ENCODE peak calls at places on chromosome X, in four cellular contexts. M is H9; E is prostate gland; N is CD4-positive, alpha-beta T cell. L is an unnamed sample.

GRCh38 chrX:65926095-65927019 is 113.5 kb downstream of the VSIG4 start:
- DNase-seq in M (no peak), E (no peak), N (peak; percentile 20), L (no peak)

GRCh38 chrX:101191217-101191750 is 28.3 kb upstream of the DRP2 start:
- DNase-seq in N (no peak), E (no peak), M (peak; percentile 63), L (peak; percentile 33)

GRCh38 chrX:87299563-87300160 is 217.9 kb upstream of the KLHL4 start:
- DNase-seq in E (no peak), N (no peak), M (no peak), L (peak; percentile 3)

GRCh38 chrX:119541188-119541587 is 24.0 kb downstream of the STEEP1 start:
- DNase-seq in M (peak; percentile 54), N (no peak), E (no peak), L (no peak)

GRCh38 chrX:39427492-39428289 is 626.4 kb downstream of the MID1IP1 start:
- DNase-seq in E (no peak), M (no peak), N (peak; percentile 26), L (no peak)

GRCh38 chrX:8194216-8194615 is 23.1 kb upstream of the VCX2 start:
- DNase-seq in M (no peak), E (no peak), N (no peak), L (no peak)

GRCh38 chrX:45508459-45508858 is 307.8 kb upstream of the DIPK2B start:
- DNase-seq in M (no peak), N (no peak), E (no peak), L (no peak)

GRCh38 chrX:70998402-70999027 is 67.6 kb upstream of the SLC7A3 start:
- DNase-seq in M (peak; percentile 40), N (no peak), E (peak; percentile 62), L (peak; percentile 27)

GRCh38 chrX:134936542-134936941 is 54.2 kb upstream of the SMIM10 start:
- DNase-seq in N (no peak), M (no peak), E (no peak), L (no peak)

GRCh38 chrX:152138388-152138784 is at the start of gene MAGEA10:
- DNase-seq in E (no peak), N (no peak), M (no peak), L (no peak)

GRCh38 chrX:63387411-63387810 is 36.3 kb upstream of the SPIN4 start:
- DNase-seq in E (no peak), M (no peak), N (no peak), L (no peak)

GRCh38 chrX:57643698-57644097 is 36.4 kb downstream of the NLRP2B start:
- DNase-seq in N (no peak), M (no peak), E (no peak), L (no peak)

GRCh38 chrX:12548746-12549145 is 242.5 kb upstream of the PRPS2 start:
- DNase-seq in E (no peak), M (peak; percentile 29), N (no peak), L (peak; percentile 62)

GRCh38 chrX:40094041-40094899 is 3.5 kb downstream of the BCOR start:
- DNase-seq in N (no peak), E (peak; percentile 46), M (peak; percentile 70), L (peak; percentile 66)

GRCh38 chrX:16444353-16444752 is 205.6 kb upstream of the S100G start:
- DNase-seq in E (no peak), N (no peak), M (no peak), L (peak; percentile 30)

GRCh38 chrX:10902001-10902400 is 209.1 kb upstream of the HCCS start:
- DNase-seq in N (no peak), M (no peak), E (no peak), L (no peak)

GRCh38 chrX:140180585-140180984 is 215.3 kb upstream of the CXorf66 start:
- DNase-seq in E (no peak), N (no peak), M (no peak), L (no peak)

GRCh38 chrX:46920235-46920634 is 8.0 kb downstream of the JADE3 start:
- DNase-seq in M (no peak), E (no peak), N (no peak), L (no peak)

GRCh38 chrX:41824551-41824950 is 98.8 kb downstream of the CASK start:
- DNase-seq in E (no peak), N (no peak), M (no peak), L (no peak)

GRCh38 chrX:68432648-68433047 is 647 bp downstream of the OPHN1 start:
- DNase-seq in M (no peak), N (no peak), E (no peak), L (no peak)

GRCh38 chrX:96424007-96424406 is 260.6 kb upstream of the DIAPH2 start:
- DNase-seq in M (no peak), N (no peak), E (no peak), L (no peak)

GRCh38 chrX:9207142-9207541 is 173.2 kb upstream of the FAM9B start:
- DNase-seq in E (no peak), M (no peak), N (no peak), L (peak; percentile 16)

GRCh38 chrX:23435575-23435974 is 100.9 kb downstream of the PTCHD1 start:
- DNase-seq in N (no peak), M (no peak), E (no peak), L (no peak)

GRCh38 chrX:71994601-71995000 is 84.0 kb downstream of the NHSL2 start:
- DNase-seq in M (no peak), N (no peak), E (no peak), L (no peak)

GRCh38 chrX:151396042-151396826 is 772 bp upstream of the VMA21 start:
- DNase-seq in E (no peak), M (no peak), N (no peak), L (no peak)

GRCh38 chrX:147565239-147565638 is 346.5 kb upstream of the FMR1 start:
- DNase-seq in N (no peak), M (no peak), E (no peak), L (no peak)

GRCh38 chrX:22520128-22520828 is 247.6 kb downstream of the CBLL2 start:
- DNase-seq in N (no peak), E (no peak), M (no peak), L (no peak)

GRCh38 chrX:133645977-133646750 is 230.9 kb upstream of the GPC4 start:
- DNase-seq in N (no peak), M (no peak), E (no peak), L (no peak)

GRCh38 chrX:137852502-137852901 is 286.6 kb downstream of the ZIC3 start:
- DNase-seq in M (no peak), E (no peak), N (no peak), L (no peak)

GRCh38 chrX:118520858-118521206 is 25.2 kb downstream of the DOCK11 start:
- DNase-seq in M (no peak), E (no peak), N (no peak), L (no peak)

GRCh38 chrX:16457239-16457638 is 192.7 kb upstream of the S100G start:
- DNase-seq in N (no peak), E (no peak), M (no peak), L (no peak)

GRCh38 chrX:63506320-63506719 is 155.2 kb upstream of the SPIN4 start:
- DNase-seq in M (no peak), N (no peak), E (no peak), L (no peak)

GRCh38 chrX:139192386-139192961 is 338.1 kb upstream of the F9 start:
- DNase-seq in N (no peak), E (no peak), M (no peak), L (no peak)

DNA sequence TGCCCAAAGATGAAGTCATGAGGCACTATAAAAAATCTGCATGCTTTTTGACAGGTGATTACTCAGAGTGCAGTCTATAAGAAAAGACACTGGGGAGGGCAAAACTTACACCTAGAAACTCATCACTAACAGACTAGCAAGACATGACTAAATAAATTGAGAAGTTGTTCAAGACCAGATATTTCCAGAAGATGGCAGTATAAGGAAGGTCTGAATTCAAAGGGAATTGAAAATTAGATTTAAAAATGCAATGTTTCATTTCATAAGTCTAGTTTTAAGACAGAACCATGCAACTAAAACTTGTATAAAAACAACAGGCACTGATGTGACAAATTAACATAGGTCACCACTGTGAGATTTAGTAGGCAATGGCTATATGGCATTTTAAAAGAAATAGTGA is 232.5 kb upstream of the POF1B start:
- DNase-seq in M (no peak), N (no peak), E (no peak), L (no peak)
- TF ChIP-seq CTCF in M (peak; percentile 60), N (no peak), E (no peak), L (peak; percentile 26)

DNA sequence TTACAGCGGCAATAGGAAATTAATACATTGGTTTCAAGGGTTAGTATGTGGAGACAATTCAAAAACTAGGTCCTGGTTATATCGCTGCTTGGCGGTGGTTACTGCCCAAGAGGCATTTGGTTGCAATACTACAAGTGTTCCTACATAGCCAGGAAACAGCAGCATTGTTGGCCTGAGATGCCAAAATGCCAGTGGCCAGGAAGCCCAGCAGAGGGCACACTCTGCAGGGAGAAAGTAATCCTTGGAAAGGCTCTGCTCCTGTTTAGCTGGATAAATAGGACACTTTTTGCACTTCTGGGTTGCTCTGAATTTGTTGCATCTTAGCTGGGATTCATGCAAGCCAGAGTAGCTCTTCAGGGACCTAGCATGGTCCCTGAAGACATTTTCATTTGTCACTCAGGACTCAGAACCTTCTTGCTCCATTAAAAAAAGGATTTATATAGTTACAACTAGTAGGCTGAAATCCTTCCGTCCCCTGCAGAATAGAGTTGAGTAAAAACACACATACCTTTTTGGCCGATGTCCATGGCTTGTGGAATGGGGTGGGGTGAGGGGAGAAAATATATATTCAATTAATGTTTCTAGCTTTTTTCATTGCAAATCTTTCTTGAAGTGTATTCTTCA is 8.1 kb upstream of the GPR119 start:
- DNase-seq in M (peak; percentile 57), N (no peak), E (peak; percentile 13), L (peak; percentile 61)
- TF ChIP-seq CTCF in M (peak; percentile 74), N (peak; percentile 12), E (no peak), L (peak; percentile 73)

GRCh38 chrX:48649109-48649508 is 34.5 kb upstream of the WAS start:
- DNase-seq in E (no peak), M (no peak), N (no peak), L (no peak)

GRCh38 chrX:48645669-48646068 is 37.9 kb upstream of the WAS start:
- DNase-seq in M (no peak), N (no peak), E (no peak), L (no peak)

DNA sequence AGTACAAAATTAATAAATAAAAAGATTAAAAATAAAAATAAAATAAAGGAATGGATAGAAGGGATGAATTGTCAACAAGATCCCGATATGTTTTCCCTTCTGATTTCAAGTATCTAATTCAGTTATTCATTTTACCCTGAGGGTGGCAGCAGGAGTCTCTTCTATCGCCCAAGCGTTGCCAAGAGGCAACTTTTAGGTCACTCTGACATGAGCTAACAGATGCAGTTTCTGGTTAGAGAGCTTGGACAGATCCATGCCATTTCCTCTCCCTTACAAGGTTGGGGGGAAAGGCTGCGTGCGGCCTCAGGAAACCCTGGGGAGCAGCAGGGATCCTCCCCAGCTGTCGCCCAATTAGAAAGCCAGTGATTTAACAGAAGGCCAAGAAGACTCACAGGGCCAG is 35.3 kb upstream of the WAS start:
- DNase-seq in N (peak; percentile 13), M (peak; percentile 62), E (no peak), L (peak; percentile 10)
- TF ChIP-seq CTCF in N (peak; percentile 51), M (peak; percentile 47), E (no peak), L (no peak)

DNA sequence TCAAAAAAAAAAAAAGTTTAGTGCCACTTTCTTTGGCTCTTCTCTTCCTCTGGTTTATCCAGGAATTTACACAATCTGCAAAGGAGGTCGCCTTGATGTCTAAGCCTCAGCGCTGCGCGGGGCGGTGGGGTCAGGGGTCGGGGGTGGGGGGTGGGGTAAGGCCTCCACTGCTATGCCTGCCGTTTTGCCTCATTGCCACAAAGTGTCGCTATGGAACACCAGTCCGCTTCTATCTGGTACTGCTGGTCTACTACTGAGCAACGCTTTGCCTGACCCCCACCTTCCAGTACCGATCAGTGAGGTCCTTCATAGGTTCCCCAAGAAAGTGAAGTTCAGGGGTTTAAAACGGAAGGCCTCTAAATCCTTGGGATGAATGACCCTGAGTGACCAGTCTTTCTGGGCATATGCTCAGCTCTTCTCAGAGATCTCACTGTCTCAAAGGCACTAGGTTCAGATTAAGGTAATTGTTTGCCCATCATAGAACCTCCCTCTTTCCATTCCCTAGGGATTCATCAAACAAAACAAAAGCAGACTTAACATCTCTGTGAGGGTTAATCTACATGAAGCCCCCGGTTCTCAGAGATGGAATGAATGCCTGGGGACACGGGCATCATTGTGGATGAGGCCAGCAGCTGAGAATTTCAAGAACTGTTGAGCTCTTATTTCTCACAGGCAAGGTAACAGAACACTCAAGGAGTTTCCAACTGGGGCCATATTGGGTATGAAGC is 16.9 kb upstream of the TSR2 start:
- DNase-seq in E (no peak), N (no peak), M (peak; percentile 62), L (peak; percentile 13)
- TF ChIP-seq CTCF in E (no peak), N (no peak), M (peak; percentile 55), L (no peak)